ENCODE peak calls at places on chromosomes 13 and 19, in five cellular contexts. B is left colon; P is foreskin melanocyte; S is GM23338; Q is activated CD4-positive, alpha-beta T cell treated with anti-CD3 and anti-CD28 coated beads, Interleukin-2, amount 50 U/mL, for 48 hours. T is an unnamed sample.

GRCh38 chr13:53206455-53206854 is 177.8 kb downstream of the OLFM4 start:
- DNase-seq in B (no peak), Q (no peak), P (no peak), S (peak; percentile 53), T (no peak)

GRCh38 chr19:34595683-34596082 is 81.3 kb downstream of the SCGB2B2 start:
- DNase-seq in B (no peak), P (no peak), Q (no peak), S (no peak), T (no peak)

GRCh38 chr19:3902317-3902973 is 22.0 kb downstream of the ATCAY start:
- DNase-seq in P (no peak), B (no peak), Q (no peak), S (no peak), T (no peak)

GRCh38 chr19:16044746-16045145 is 31.5 kb upstream of the TPM4 start:
- DNase-seq in P (no peak), B (no peak), Q (no peak), S (no peak), T (no peak)

GRCh38 chr19:46376241-46377153 is 29.6 kb downstream of the PPP5C start:
- DNase-seq in S (no peak), B (no peak), Q (no peak), P (no peak), T (no peak)

GRCh38 chr13:112481458-112481857 is 105.3 kb downstream of the SPACA7 start:
- DNase-seq in B (no peak), P (no peak), S (no peak), Q (no peak), T (no peak)

GRCh38 chr13:83740622-83741021 is 141.7 kb downstream of the SLITRK1 start:
- DNase-seq in P (no peak), Q (no peak), B (no peak), S (no peak), T (no peak)

GRCh38 chr13:26985285-26985878 is 186.2 kb downstream of the USP12 start:
- DNase-seq in S (peak; percentile 88), P (peak; percentile 57), Q (peak; percentile 75), B (peak; percentile 78), T (peak; percentile 93)

GRCh38 chr13:49641810-49642291 is 13.5 kb downstream of the ARL11 start:
- DNase-seq in S (no peak), Q (no peak), P (no peak), B (no peak), T (peak; percentile 67)

GRCh38 chr19:47492137-47492533 is 8.1 kb upstream of the KPTN start:
- DNase-seq in S (no peak), B (no peak), P (no peak), Q (no peak), T (no peak)

GRCh38 chr13:65725001-65725400 is 1505.1 kb downstream of the PCDH9 start:
- DNase-seq in Q (no peak), B (no peak), S (no peak), P (peak; percentile 53), T (no peak)

GRCh38 chr13:24631922-24632321 is 48.3 kb upstream of the ATP12A start:
- DNase-seq in B (no peak), P (no peak), S (no peak), Q (no peak), T (no peak)

GRCh38 chr19:35944553-35944952 is 8.4 kb downstream of the LRFN3 start:
- DNase-seq in S (no peak), B (no peak), Q (no peak), P (no peak), T (no peak)

GRCh38 chr13:65943024-65943423 is 1287.1 kb downstream of the PCDH9 start:
- DNase-seq in P (no peak), Q (no peak), B (no peak), S (no peak), T (no peak)

GRCh38 chr19:35919306-35919705 is 11.2 kb upstream of the TYROBP start:
- DNase-seq in P (no peak), S (no peak), B (no peak), Q (no peak), T (no peak)

GRCh38 chr19:590750-591098 is 1.0 kb downstream of the HCN2 start:
- DNase-seq in S (no peak), Q (no peak), B (no peak), P (no peak), T (no peak)

T was measured in erythroblast.